ENCODE peak calls at places on chromosomes 12 and 14, in four cellular contexts. O, H, F and N are unnamed samples.

GRCh38 chr12:25997401-25997973 is 39.0 kb downstream of the RASSF8 start:
- DNase-seq in H (peak), F (no peak), O (no peak), N (peak)

GRCh38 chr14:75282166-75282547 is 3.5 kb downstream of the FOS start:
- DNase-seq in F (peak), H (peak), O (no peak), N (no peak)

GRCh38 chr14:90105756-90106155 is 44.0 kb downstream of the KCNK13 start:
- DNase-seq in H (peak), O (no peak), F (no peak), N (no peak)

GRCh38 chr12:51548241-51548640 is 42.8 kb upstream of the SCN8A start:
- DNase-seq in O (no peak), H (no peak), F (no peak), N (no peak)

GRCh38 chr12:46470039-46470627 is 97.6 kb upstream of the SLC38A2 start:
- DNase-seq in H (no peak), F (no peak), O (no peak), N (no peak)

GRCh38 chr12:49868449-49868848 is 25.5 kb upstream of the BCDIN3D start:
- DNase-seq in H (no peak), O (peak), F (no peak), N (no peak)

GRCh38 chr12:101680240-101680639 is 17.2 kb upstream of the CHPT1 start:
- DNase-seq in O (no peak), F (no peak), H (no peak), N (no peak)

GRCh38 chr12:52042706-52043385 is 8.4 kb upstream of the NR4A1 start:
- DNase-seq in F (no peak), H (no peak), O (no peak), N (no peak)

GRCh38 chr12:4997939-4998338 is 45.7 kb upstream of the KCNA5 start:
- DNase-seq in O (no peak), F (no peak), H (peak), N (peak)

GRCh38 chr14:55938249-55938791 is 179.9 kb upstream of the PELI2 start:
- DNase-seq in H (peak), O (no peak), F (peak), N (peak)

GRCh38 chr14:34843011-34843554 is 32.1 kb downstream of the BAZ1A start:
- DNase-seq in H (peak), F (no peak), O (no peak), N (peak)

GRCh38 chr14:76810953-76811400 is 1.7 kb downstream of the ANGEL1 start:
- DNase-seq in F (peak), H (peak), O (no peak), N (no peak)

GRCh38 chr12:133130808-133131128 is 341 bp downstream of the ZNF10 start:
- DNase-seq in O (peak), H (no peak), F (peak), N (no peak)

GRCh38 chr14:51869426-51870113 is 9.2 kb downstream of the GNG2 start:
- DNase-seq in F (no peak), O (no peak), H (no peak), N (no peak)

GRCh38 chr14:96649327-96649601 is 147.1 kb downstream of the PAPOLA start:
- DNase-seq in O (no peak), H (no peak), F (no peak), N (no peak)

GRCh38 chr12:116087399-116087798 is 190.1 kb downstream of the MED13L start:
- DNase-seq in O (no peak), H (no peak), F (no peak), N (no peak)

GRCh38 chr12:95648990-95649791 is 97.9 kb upstream of the USP44 start:
- DNase-seq in O (no peak), H (peak), F (peak), N (peak)

GRCh38 chr14:104084251-104085002 is 1.1 kb upstream of the ASPG start:
- DNase-seq in O (no peak), F (peak), H (peak), N (no peak)

GRCh38 chr14:91004987-91005386 is 55.5 kb downstream of the RPS6KA5 start:
- DNase-seq in H (no peak), O (no peak), F (no peak), N (no peak)

GRCh38 chr12:54558759-54559158 is 9.4 kb downstream of the PDE1B start:
- DNase-seq in H (no peak), O (no peak), F (no peak), N (no peak)

GRCh38 chr12:75998292-75999063 is 33.1 kb downstream of the PHLDA1 start:
- DNase-seq in H (no peak), F (no peak), O (no peak), N (no peak)

GRCh38 chr12:749871-750270 is 2.5 kb upstream of the WNK1 start:
- DNase-seq in O (no peak), F (no peak), H (no peak), N (no peak)

GRCh38 chr14:64701660-64702059 is 2.6 kb upstream of the PLEKHG3 start:
- DNase-seq in H (no peak), O (no peak), F (peak), N (no peak)

GRCh38 chr12:76866726-76867125 is 12.1 kb downstream of the CSRP2 start:
- DNase-seq in F (no peak), O (no peak), H (peak), N (no peak)

GRCh38 chr12:1630081-1630826 is 1.2 kb downstream of the WNT5B start:
- DNase-seq in O (peak), H (no peak), F (peak), N (no peak)

GRCh38 chr14:83473416-83473815 is 1939.8 kb upstream of the SEL1L start:
- DNase-seq in F (no peak), H (peak), O (no peak), N (no peak)

GRCh38 chr14:91924871-91925726 is 22.4 kb downstream of the FBLN5 start:
- DNase-seq in F (no peak), H (peak), O (no peak), N (no peak)

GRCh38 chr12:88375301-88375959 is 204.8 kb downstream of the KITLG start:
- DNase-seq in O (no peak), F (no peak), H (no peak), N (no peak)

GRCh38 chr12:124389537-124390441 is 94.9 kb downstream of the RFLNA start:
- DNase-seq in H (no peak), F (no peak), O (no peak), N (no peak)
- H3K4me3 ChIP-seq in H (no peak), F (no peak), O (peak), N (peak)

GRCh38 chr12:47999816-48000215 is 4.5 kb downstream of the COL2A1 start:
- DNase-seq in H (no peak), F (no peak), O (no peak), N (no peak)

GRCh38 chr12:48001426-48002178 is 2.7 kb downstream of the COL2A1 start:
- DNase-seq in H (peak), F (peak), O (peak), N (no peak)

GRCh38 chr12:48002773-48003218 is 1.5 kb downstream of the COL2A1 start:
- DNase-seq in O (no peak), H (peak), F (peak), N (no peak)

GRCh38 chr12:48002179-48002601 is 2.1 kb downstream of the COL2A1 start:
- DNase-seq in O (no peak), H (peak), F (no peak), N (no peak)

GRCh38 chr12:48000878-48001321 is 3.4 kb downstream of the COL2A1 start:
- DNase-seq in H (peak), F (no peak), O (peak), N (peak)
- TF ChIP-seq CTCF in H (no peak), F (no peak), O (no peak), N (no peak)

GRCh38 chr14:39168591-39168990 is 1.5 kb downstream of the TRAPPC6B start:
- DNase-seq in O (no peak), F (no peak), H (no peak), N (no peak)
- H3K4me3 ChIP-seq in O (peak), F (no peak), H (peak), N (peak)

GRCh38 chr12:6494351-6494743 is 445 bp downstream of the NCAPD2 start:
- DNase-seq in F (no peak), O (no peak), H (no peak), N (no peak)
- TF ChIP-seq CTCF in F (no peak), O (peak), H (no peak), N (peak)

GRCh38 chr12:121805171-121805687 is 1.4 kb downstream of the SETD1B start:
- DNase-seq in F (no peak), O (peak), H (no peak), N (no peak)

GRCh38 chr12:121802843-121803698 is 738 bp upstream of the SETD1B start:
- DNase-seq in O (peak), F (peak), H (peak), N (no peak)

GRCh38 chr12:121802485-121802842 is 1.3 kb upstream of the SETD1B start:
- DNase-seq in F (no peak), H (no peak), O (no peak), N (no peak)

GRCh38 chr12:121804417-121805111 is 755 bp downstream of the SETD1B start:
- DNase-seq in F (peak), O (peak), H (no peak), N (no peak)

GRCh38 chr12:121803861-121804416 is at the start of gene SETD1B:
- DNase-seq in F (peak), H (peak), O (peak), N (no peak)
- H3K4me3 ChIP-seq in F (peak), H (peak), O (peak), N (peak)

DNA sequence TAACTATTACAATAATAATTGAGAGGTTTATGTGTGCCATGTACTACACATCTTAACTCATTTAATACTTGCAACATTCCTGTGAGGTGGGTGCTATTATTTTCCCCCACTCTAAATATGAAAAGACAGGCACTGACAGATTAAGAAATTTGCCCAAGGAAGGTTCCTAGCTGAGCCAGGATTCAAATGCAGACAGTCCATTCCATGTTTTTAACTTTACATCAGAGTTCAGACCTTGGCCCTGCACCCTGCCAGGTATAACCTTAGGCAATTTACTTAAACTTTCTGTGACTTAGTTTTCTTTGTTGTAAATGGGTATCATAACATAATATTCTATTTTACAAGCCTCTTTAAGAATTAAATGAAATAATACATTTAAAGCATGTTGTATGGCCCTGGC is 26.6 kb downstream of the RDH12 start:
- DNase-seq in H (no peak), F (no peak), O (no peak), N (no peak)
- TF ChIP-seq CTCF in H (no peak), F (no peak), O (no peak), N (no peak)

GRCh38 chr14:99192823-99193222 is 79.2 kb downstream of the BCL11B start:
- DNase-seq in H (no peak), O (peak), F (no peak), N (no peak)

GRCh38 chr14:99191663-99192621 is 80.1 kb downstream of the BCL11B start:
- DNase-seq in H (peak), O (peak), F (peak), N (peak)

GRCh38 chr14:99189201-99189801 is 82.7 kb downstream of the BCL11B start:
- DNase-seq in O (peak), H (no peak), F (no peak), N (no peak)

GRCh38 chr14:99188721-99189120 is 83.3 kb downstream of the BCL11B start:
- DNase-seq in H (no peak), O (no peak), F (no peak), N (no peak)

GRCh38 chr14:99190696-99191662 is 81.0 kb downstream of the BCL11B start:
- DNase-seq in H (no peak), O (peak), F (no peak), N (no peak)
- H3K4me3 ChIP-seq in H (no peak), O (no peak), F (no peak), N (no peak)